ENCODE peak calls at places on chromosomes 13 and 19, in five cellular contexts. M, Q, F, V and A are unnamed samples.

GRCh38 chr13:27847669-27848068 is 55.4 kb downstream of the GSX1 start:
- DNase-seq in V (peak; percentile 64), M (no peak), F (no peak), Q (no peak), A (no peak)

GRCh38 chr13:113882716-113883115 is 18.8 kb upstream of the GAS6 start:
- DNase-seq in V (peak; percentile 85), F (no peak), M (no peak), Q (no peak), A (no peak)

GRCh38 chr19:1925544-1925943 is 15.4 kb upstream of the CSNK1G2 start:
- DNase-seq in V (no peak), Q (no peak), M (no peak), F (no peak), A (no peak)

GRCh38 chr13:51906581-51906980 is 44.8 kb downstream of the CCDC70 start:
- DNase-seq in M (no peak), V (no peak), Q (no peak), F (peak; percentile 2), A (no peak)

GRCh38 chr13:38990693-38991092 is at the start of gene STOML3:
- DNase-seq in F (peak; percentile 2), M (no peak), V (no peak), Q (no peak), A (peak; percentile 10)

GRCh38 chr19:41563847-41564514 is 12.0 kb upstream of the CEACAM21 start:
- DNase-seq in V (no peak), M (no peak), F (no peak), Q (no peak), A (no peak)

GRCh38 chr19:14378890-14379289 is 2.4 kb upstream of the ADGRE5 start:
- DNase-seq in Q (no peak), M (no peak), F (no peak), V (no peak), A (no peak)

GRCh38 chr13:41565221-41565620 is 107.9 kb downstream of the RGCC start:
- DNase-seq in M (no peak), V (no peak), F (peak; percentile 58), Q (no peak), A (peak; percentile 85)

GRCh38 chr13:71864094-71864980 is 2.7 kb downstream of the DACH1 start:
- DNase-seq in V (no peak), F (peak; percentile 49), Q (peak; percentile 22), M (peak; percentile 91), A (no peak)

GRCh38 chr13:104015646-104016396 is 949.6 kb upstream of the SLC10A2 start:
- DNase-seq in F (peak; percentile 70), M (no peak), Q (no peak), V (no peak), A (peak; percentile 94)

GRCh38 chr13:50170447-50171037 is 155.3 kb downstream of the KCNRG start:
- DNase-seq in Q (no peak), V (no peak), M (no peak), F (peak; percentile 41), A (peak; percentile 59)
- TF ChIP-seq CTCF in Q (peak; percentile 31), V (peak; percentile 49), M (no peak), F (peak; percentile 36), A (peak; percentile 50)

DNA sequence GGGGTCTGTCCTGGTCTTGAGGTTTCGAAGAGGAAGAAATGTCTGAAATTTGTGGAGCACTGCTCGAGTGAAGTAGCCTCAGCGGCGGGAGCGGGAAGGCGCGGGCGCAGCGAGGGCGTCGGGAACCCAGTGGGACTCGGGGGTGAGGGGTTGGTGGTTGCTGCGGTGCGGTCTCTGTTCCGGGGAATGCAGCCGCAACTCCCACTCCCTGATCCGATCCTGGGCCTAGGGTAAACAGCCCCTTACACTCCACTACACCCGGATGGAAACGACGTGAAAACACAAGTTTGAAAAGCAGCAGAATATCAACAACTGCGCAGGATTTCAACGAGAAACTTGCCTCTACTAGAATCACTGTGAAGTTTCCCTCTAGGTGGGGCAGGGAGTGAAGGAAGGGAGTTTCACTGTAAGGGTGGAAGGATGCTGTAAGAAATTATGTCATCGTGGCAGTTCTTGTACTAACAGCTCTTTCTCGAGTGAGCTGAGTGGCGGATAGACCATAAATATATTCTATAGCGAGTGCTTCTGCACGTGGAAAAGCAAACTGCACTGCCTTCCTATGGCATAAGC is 2.0 kb upstream of the KLF12 start:
- DNase-seq in V (peak; percentile 92), F (peak; percentile 38), Q (peak; percentile 21), M (peak; percentile 51), A (peak; percentile 61)
- H3K4me3 ChIP-seq in V (peak overlapping the region; percentile 80), F (peak overlapping the region; percentile 67), Q (peak overlapping the region; percentile 89), M (peak overlapping the region; percentile 74), A (peak overlapping the region; percentile 75)

DNA sequence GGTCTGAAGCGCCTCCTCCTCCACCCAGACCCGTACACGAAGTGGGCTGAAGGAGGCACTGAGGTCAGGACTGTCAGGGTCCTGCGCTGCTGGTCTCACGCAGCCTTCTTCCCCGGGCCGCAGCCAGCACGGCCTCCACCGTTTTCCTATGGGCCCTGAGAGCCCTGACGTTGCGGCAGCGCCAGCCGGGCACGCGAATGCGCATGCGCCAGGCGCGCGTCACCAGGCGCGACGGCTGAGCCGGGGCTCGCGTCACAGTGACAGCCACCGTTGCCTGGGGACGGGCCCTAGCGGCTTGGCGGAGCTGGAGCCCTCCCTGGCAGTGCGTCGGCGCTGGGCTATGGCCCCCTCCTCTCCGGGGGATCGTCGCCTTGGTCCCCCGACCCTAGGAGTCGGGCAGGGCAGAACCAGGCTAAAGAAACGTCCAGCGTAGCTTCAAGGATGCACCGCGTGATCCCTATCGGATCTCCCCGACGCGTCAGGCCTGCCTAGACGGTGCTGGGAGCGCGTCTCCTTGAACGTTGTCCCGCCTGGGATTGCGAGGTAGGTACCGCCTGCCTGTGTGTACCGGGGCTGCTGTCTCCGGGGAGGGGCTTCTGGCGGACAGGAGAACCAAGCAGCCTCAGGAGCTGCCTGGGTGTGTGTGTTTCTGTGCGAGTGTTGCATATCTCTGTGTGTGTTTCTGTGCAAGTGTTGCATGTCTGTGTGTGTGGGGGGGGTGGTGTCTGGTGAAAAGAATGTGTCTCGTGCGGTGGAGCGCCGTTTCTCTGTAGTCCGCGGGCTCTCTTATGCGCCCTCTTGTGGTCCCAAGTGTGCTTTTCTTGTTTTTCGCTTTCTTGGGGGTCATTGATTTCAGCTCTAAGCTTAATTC is 43.2 kb downstream of the ZNF571 start:
- DNase-seq in F (peak; percentile 58), M (peak; percentile 66), V (no peak), Q (no peak), A (peak; percentile 81)
- TF ChIP-seq CTCF in F (peak; percentile 55), M (no peak), V (no peak), Q (no peak), A (peak; percentile 54)

DNA sequence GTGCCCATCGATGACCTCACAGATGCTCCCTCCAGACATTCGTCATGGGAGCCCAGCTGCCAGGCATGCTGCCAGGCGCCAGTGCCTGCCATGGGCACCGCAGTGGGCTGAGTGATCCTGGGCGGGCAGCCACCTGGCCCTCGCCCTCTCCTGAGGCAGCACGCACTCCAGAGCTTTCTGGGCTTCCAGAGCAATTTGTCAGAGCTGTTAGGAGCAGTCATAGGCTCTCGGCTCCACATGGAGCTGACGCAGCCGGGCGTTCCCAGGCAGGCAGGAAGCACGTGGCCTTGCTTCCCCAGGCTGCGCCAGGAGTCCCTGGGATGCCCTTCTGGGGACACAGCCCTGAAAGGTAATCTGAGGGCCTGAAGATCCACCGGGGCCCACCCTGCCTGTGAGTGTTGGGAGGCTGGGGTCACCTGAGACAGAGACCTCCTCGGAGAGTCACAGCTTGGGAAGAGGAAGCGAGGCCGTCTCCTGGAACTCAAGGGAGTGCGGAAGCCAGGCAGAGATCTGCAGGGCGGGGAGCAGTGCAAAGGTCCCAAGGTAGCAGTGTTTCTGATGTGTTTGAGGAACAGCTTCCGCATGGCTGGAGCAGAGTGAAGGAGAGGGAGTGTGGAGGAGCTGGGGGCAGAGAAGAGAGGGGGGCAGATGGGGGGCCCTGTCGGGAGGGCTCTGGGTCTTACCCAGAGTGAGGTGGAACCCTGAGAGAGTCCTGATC is 50.5 kb downstream of the DPF1 start:
- DNase-seq in V (no peak), M (no peak), F (no peak), Q (peak; percentile 90), A (peak; percentile 23)
- H3K4me3 ChIP-seq in V (no peak overlapping the region), M (no peak overlapping the region), F (no peak overlapping the region), Q (peak overlapping the region; percentile 51), A (no peak overlapping the region)

GRCh38 chr19:16518061-16518460 is 21.9 kb downstream of the C19orf44 start:
- DNase-seq in M (no peak), Q (no peak), F (no peak), V (no peak), A (no peak)

GRCh38 chr19:16520074-16520973 is 21.9 kb downstream of the CHERP start:
- DNase-seq in V (no peak), M (no peak), F (no peak), Q (no peak), A (no peak)

GRCh38 chr19:16519230-16519687 is 23.0 kb downstream of the CHERP start:
- DNase-seq in V (no peak), Q (no peak), M (no peak), F (no peak), A (no peak)

GRCh38 chr19:16516923-16517610 is 20.9 kb downstream of the C19orf44 start:
- DNase-seq in M (no peak), F (no peak), Q (no peak), V (no peak), A (no peak)

DNA sequence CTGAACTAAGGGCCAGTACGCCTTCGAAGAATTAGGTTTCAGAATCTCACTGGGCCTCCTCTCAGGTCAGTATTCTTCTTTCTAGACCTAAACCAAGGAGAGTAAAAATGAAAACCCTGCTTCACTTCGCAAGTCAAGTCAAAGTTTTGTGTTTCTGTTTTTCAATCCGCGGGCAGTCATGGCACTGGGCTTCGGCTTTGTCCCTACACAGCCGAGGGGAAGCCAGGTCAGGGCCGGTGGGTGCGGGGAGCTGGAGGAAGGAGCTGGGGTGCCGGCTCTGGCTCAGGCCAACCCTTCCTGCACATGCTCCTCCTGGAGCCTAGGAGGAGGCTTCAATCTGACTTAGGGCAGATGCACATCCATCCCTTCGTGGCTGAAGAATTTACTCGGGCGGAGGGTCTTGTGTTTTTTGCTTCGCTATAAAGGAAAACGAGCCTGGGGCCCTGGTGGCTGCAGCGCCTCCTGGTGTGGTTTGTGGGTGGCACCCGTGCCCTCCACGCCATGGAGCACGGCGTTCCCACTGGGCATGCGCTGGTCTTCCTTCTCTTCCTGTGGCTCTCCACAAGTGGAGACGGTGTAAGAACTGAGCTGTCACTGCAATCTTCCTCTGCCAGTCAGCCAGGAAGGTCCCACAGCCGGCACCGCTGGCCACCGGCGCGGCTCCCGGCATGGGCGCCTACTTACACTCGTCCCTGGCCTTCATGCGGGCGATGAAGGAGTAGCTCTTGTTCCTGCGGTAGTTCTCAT is 22.5 kb downstream of the C19orf44 start:
- DNase-seq in M (no peak), V (no peak), Q (no peak), F (no peak), A (no peak)
- TF ChIP-seq CTCF in M (no peak), V (no peak), Q (no peak), F (peak; percentile 22), A (no peak)

GRCh38 chr13:37870895-37871550 is 1.5 kb upstream of the TRPC4 start:
- DNase-seq in V (no peak), M (no peak), Q (no peak), F (peak; percentile 76), A (peak; percentile 77)

GRCh38 chr13:37868691-37869505 is 674 bp downstream of the TRPC4 start:
- DNase-seq in V (no peak), M (no peak), Q (no peak), F (peak; percentile 67), A (peak; percentile 50)

GRCh38 chr13:37869756-37870488 is at the start of gene TRPC4:
- DNase-seq in Q (peak; percentile 19), F (peak; percentile 80), V (no peak), M (peak; percentile 26), A (peak; percentile 73)

GRCh38 chr13:37870489-37870845 is 895 bp upstream of the TRPC4 start:
- DNase-seq in M (no peak), V (no peak), F (no peak), Q (no peak), A (no peak)

DNA sequence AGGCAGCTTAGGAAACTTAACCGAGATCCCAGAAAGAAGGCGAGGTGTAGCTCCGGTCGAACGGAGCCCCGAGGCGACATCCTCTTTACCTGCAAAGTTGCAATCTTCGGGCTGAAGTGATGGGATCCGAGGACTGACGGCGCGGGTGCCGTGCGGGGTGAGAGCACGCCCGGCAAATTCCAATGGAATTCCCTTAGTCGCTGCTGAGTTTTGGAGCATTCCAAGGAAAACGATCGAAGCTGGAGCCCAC is 141 bp downstream of the TRPC4 start:
- DNase-seq in V (no peak), M (no peak), Q (no peak), F (no peak), A (peak; percentile 49)
- H3K4me3 ChIP-seq in V (peak overlapping the region; percentile 53), M (peak overlapping the region; percentile 16), Q (peak overlapping the region; percentile 58), F (peak overlapping the region; percentile 58), A (peak overlapping the region; percentile 77)